ENCODE peak calls at places on chromosomes 13 and 19, in four cellular contexts. L is fibroblast of mammary gland; I is CD8-positive, alpha-beta T cell; H is AG04449. Z is an unnamed sample.
A peak's percentile ranks its signal among the peaks of the same experiment; 100 is the strongest.

GRCh38 chr19:10784257-10784656 is 51.8 kb downstream of the TMED1 start:
- DNase-seq in L (no peak), I (no peak), H (no peak), Z (no peak)

GRCh38 chr19:32372726-32373613 is 27.6 kb downstream of the ZNF507 start:
- DNase-seq in L (no peak), I (no peak), H (no peak), Z (no peak)

GRCh38 chr13:46386996-46387851 is at the start of gene RUBCNL:
- DNase-seq in L (peak; percentile 64), I (no peak), H (no peak), Z (peak; percentile 87)

GRCh38 chr19:17861542-17862402 is 2.1 kb downstream of the RPL18A start:
- DNase-seq in L (no peak), I (no peak), H (no peak), Z (no peak)

GRCh38 chr19:56601375-56601774 is 6.3 kb downstream of the ZNF71 start:
- DNase-seq in L (peak; percentile 7), I (no peak), H (no peak), Z (no peak)

GRCh38 chr13:30026093-30026492 is 175.7 kb upstream of the UBL3 start:
- DNase-seq in L (peak; percentile 99), I (no peak), H (no peak), Z (no peak)

GRCh38 chr19:46134527-46134926 is 10.0 kb upstream of the IGFL3 start:
- DNase-seq in L (peak; percentile 57), I (no peak), H (no peak), Z (no peak)

GRCh38 chr13:102677122-102677521 is 17.7 kb downstream of the METTL21C start:
- DNase-seq in L (no peak), I (no peak), H (no peak), Z (no peak)

GRCh38 chr19:43700368-43701015 is 15.4 kb upstream of the IRGC start:
- DNase-seq in L (peak; percentile 88), I (no peak), H (peak; percentile 9), Z (no peak)

GRCh38 chr19:50016225-50016807 is 8.9 kb downstream of the VRK3 start:
- DNase-seq in L (no peak), I (no peak), H (no peak), Z (no peak)

GRCh38 chr13:40087021-40088002 is 431.9 kb downstream of the COG6 start:
- DNase-seq in L (no peak), I (no peak), H (no peak), Z (no peak)

GRCh38 chr19:2618611-2619010 is 83.9 kb downstream of the GNG7 start:
- DNase-seq in L (peak; percentile 44), I (peak; percentile 78), H (no peak), Z (no peak)

GRCh38 chr19:16608290-16608704 is 19.7 kb downstream of the MED26 start:
- DNase-seq in L (peak; percentile 96), I (no peak), H (peak; percentile 57), Z (no peak)

GRCh38 chr13:31100721-31101120 is 61.0 kb downstream of the HSPH1 start:
- DNase-seq in L (no peak), I (no peak), H (no peak), Z (no peak)

GRCh38 chr13:23450340-23451046 is 17.0 kb upstream of the SACS start:
- DNase-seq in L (no peak), I (no peak), H (no peak), Z (no peak)

GRCh38 chr13:111399776-111400505 is 79.5 kb downstream of the TEX29 start:
- DNase-seq in L (no peak), I (no peak), H (no peak), Z (no peak)

GRCh38 chr19:56291857-56292256 is 19.3 kb downstream of the EDDM13 start:
- DNase-seq in L (no peak), I (no peak), H (no peak), Z (no peak)

GRCh38 chr13:41216160-41216559 is 21.8 kb upstream of the KBTBD7 start:
- DNase-seq in L (peak; percentile 27), I (no peak), H (no peak), Z (no peak)

GRCh38 chr19:18265611-18265981 is 8.7 kb downstream of the IQCN start:
- DNase-seq in L (no peak), I (no peak), H (no peak), Z (no peak)

GRCh38 chr19:38735257-38735686 is 9.0 kb downstream of the CAPN12 start:
- DNase-seq in L (no peak), I (peak; percentile 57), H (no peak), Z (peak; percentile 63)

GRCh38 chr19:8571006-8571411 is 6.2 kb downstream of the MYO1F start:
- DNase-seq in L (peak; percentile 55), I (peak; percentile 78), H (no peak), Z (peak; percentile 61)

GRCh38 chr19:18153555-18154134 is 682 bp downstream of the PIK3R2 start:
- DNase-seq in L (no peak), I (peak; percentile 30), H (no peak), Z (no peak)

GRCh38 chr19:2548966-2549365 is 73.0 kb downstream of the GADD45B start:
- DNase-seq in L (no peak), I (no peak), H (no peak), Z (no peak)

GRCh38 chr19:41792513-41793413 is 3.6 kb upstream of the CEACAM3 start:
- DNase-seq in L (peak; percentile 49), I (peak; percentile 44), H (no peak), Z (peak; percentile 62)

GRCh38 chr19:16628984-16629691 is 1.1 kb upstream of the MED26 start:
- DNase-seq in L (peak; percentile 76), I (no peak), H (no peak), Z (no peak)

GRCh38 chr19:16527971-16528521 is 14.2 kb downstream of the CHERP start:
- DNase-seq in L (peak; percentile 32), I (peak; percentile 63), H (no peak), Z (no peak)

GRCh38 chr13:94480672-94481145 is 1.2 kb upstream of the DCT start:
- DNase-seq in L (peak; percentile 87), I (no peak), H (no peak), Z (no peak)

GRCh38 chr19:31725051-31725450 is 375.8 kb upstream of the TSHZ3 start:
- DNase-seq in L (no peak), I (no peak), H (no peak), Z (no peak)

GRCh38 chr19:8311461-8312260 is 3.5 kb upstream of the CD320 start:
- DNase-seq in L (no peak), I (no peak), H (no peak), Z (no peak)

GRCh38 chr19:3979674-3980352 is 5.5 kb downstream of the EEF2 start:
- DNase-seq in L (no peak), I (no peak), H (no peak), Z (no peak)

GRCh38 chr19:10554760-10555612 is 10.8 kb downstream of the KRI1 start:
- DNase-seq in L (no peak), I (no peak), H (no peak), Z (no peak)

GRCh38 chr19:1295169-1296012 is 9.7 kb downstream of the EFNA2 start:
- DNase-seq in L (no peak), I (peak; percentile 47), H (no peak), Z (peak; percentile 78)

GRCh38 chr19:1296575-1297271 is 11.1 kb downstream of the EFNA2 start:
- DNase-seq in L (no peak), I (no peak), H (no peak), Z (no peak)

GRCh38 chr19:1294688-1295087 is 9.0 kb downstream of the EFNA2 start:
- DNase-seq in L (no peak), I (no peak), H (no peak), Z (no peak)

GRCh38 chr19:1293782-1294621 is 8.3 kb downstream of the EFNA2 start:
- DNase-seq in L (no peak), I (no peak), H (no peak), Z (no peak)

GRCh38 chr19:1296078-1296477 is 10.4 kb downstream of the EFNA2 start:
- DNase-seq in L (no peak), I (no peak), H (no peak), Z (no peak)
- TF ChIP-seq CTCF in L (no peak), I (no peak), H (no peak), Z (no peak)

GRCh38 chr19:5904302-5905071 is at the start of gene VMAC:
- DNase-seq in L (peak; percentile 100), I (peak; percentile 100), H (peak; percentile 100), Z (peak; percentile 99)
- TF ChIP-seq CTCF in L (no peak), I (no peak), H (no peak), Z (no peak)

GRCh38 chr13:34943675-34944634 is 1.9 kb downstream of the NBEA start:
- DNase-seq in L (no peak), I (no peak), H (no peak), Z (no peak)

GRCh38 chr13:34939771-34940170 is 2.3 kb upstream of the NBEA start:
- DNase-seq in L (no peak), I (no peak), H (no peak), Z (no peak)

GRCh38 chr13:34942732-34943674 is 933 bp downstream of the NBEA start:
- DNase-seq in L (no peak), I (no peak), H (no peak), Z (peak; percentile 28)

GRCh38 chr13:34941436-34941834 is 635 bp upstream of the NBEA start:
- DNase-seq in L (no peak), I (no peak), H (no peak), Z (no peak)

DNA sequence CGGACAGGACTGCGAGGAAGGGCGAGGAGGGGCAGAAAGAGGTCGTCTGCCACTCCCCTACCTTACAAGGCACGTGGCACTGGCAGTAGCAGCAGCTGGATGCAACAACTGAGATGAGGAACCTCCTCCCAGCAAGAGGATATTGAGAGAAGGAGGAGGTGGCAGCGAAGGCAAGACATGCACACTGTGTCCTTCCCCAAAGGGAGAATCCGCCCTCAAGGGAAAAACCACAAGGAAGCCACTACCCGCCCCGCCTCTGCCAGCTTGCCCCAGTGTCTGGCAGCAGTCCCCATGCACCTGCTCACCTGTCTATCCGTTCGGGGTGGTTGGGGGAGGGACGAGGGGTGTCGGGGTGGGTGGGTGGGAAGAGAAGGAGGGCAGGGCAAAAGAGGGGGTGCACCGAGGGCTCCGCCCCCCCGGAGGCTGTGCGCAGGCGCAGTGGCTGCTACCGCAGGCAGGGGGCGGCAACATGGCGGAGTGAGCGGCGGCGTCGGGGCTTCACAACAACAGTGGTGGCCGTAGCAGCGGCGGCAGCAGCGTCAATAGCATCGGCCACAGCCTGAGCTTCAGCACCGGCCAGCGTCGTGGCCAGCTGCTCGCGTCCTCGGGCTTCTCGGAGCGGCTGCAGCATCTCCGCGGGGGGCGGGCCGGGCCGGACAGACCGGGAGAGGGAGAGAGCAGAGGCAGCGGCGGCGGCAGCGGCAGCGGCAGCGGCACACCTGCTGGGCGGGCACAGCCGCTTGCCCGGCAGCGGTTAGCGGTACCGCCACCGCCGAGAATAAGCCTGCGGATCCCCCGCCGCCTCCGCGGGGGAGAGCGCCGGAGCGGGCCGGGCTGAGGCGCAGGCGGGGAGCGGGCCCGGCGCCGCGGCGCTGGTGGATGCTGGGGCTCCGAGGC is at the start of gene NBEA:
- DNase-seq in L (peak; percentile 41), I (peak; percentile 78), H (no peak), Z (peak; percentile 88)
- TF ChIP-seq CTCF in L (no peak), I (no peak), H (peak; percentile 12), Z (no peak)

GRCh38 chr13:80400834-80401450 is 60.0 kb upstream of the SPRY2 start:
- DNase-seq in L (no peak), I (no peak), H (no peak), Z (no peak)
- TF ChIP-seq CTCF in L (no peak), I (no peak), H (no peak), Z (no peak)